ENCODE peak calls at places on chromosomes 16 and 17, in six cellular contexts. Q, U, G, A, E and B are unnamed samples.

GRCh38 chr17:56497132-56497531 is 96.4 kb upstream of the NOG start:
- DNase-seq in Q (no peak), U (no peak), G (no peak), A (no peak), E (no peak), B (no peak)

GRCh38 chr16:23557779-23558330 is 328 bp downstream of the UBFD1 start:
- DNase-seq in Q (peak; percentile 52), U (no peak), G (no peak), A (no peak), E (no peak), B (no peak)

GRCh38 chr16:4675864-4676786 is 17.2 kb upstream of the NUDT16L1 start:
- DNase-seq in Q (no peak), U (peak; percentile 60), G (no peak), A (no peak), E (no peak), B (no peak)

GRCh38 chr17:81210868-81211267 is 11.9 kb downstream of the CEP131 start:
- DNase-seq in Q (peak; percentile 29), U (peak; percentile 23), G (no peak), A (no peak), E (no peak), B (no peak)

GRCh38 chr16:12002447-12003006 is 26.0 kb downstream of the SNX29 start:
- DNase-seq in Q (peak; percentile 80), U (no peak), G (no peak), A (no peak), E (no peak), B (no peak)

GRCh38 chr16:62955033-62955349 is 918.8 kb upstream of the CDH8 start:
- DNase-seq in Q (no peak), U (no peak), G (no peak), A (no peak), E (no peak), B (no peak)

GRCh38 chr17:58531661-58532554 is 17.5 kb upstream of the MTMR4 start:
- DNase-seq in Q (peak; percentile 48), U (peak; percentile 60), G (peak; percentile 27), A (no peak), E (no peak), B (peak; percentile 55)

GRCh38 chr16:1152651-1153259 is at the start of gene CACNA1H:
- DNase-seq in Q (peak; percentile 11), U (peak; percentile 37), G (no peak), A (peak; percentile 58), E (no peak), B (no peak)

GRCh38 chr17:82215095-82215971 is 2.7 kb upstream of the CCDC57 start:
- DNase-seq in Q (no peak), U (no peak), G (no peak), A (peak; percentile 68), E (no peak), B (no peak)

GRCh38 chr17:56629450-56630187 is 36.1 kb downstream of the NOG start:
- DNase-seq in Q (peak; percentile 5), U (peak; percentile 87), G (no peak), A (peak; percentile 77), E (peak; percentile 31), B (peak; percentile 43)

GRCh38 chr17:32747856-32748255 is 129.1 kb downstream of the MYO1D start:
- DNase-seq in Q (no peak), U (no peak), G (no peak), A (no peak), E (no peak), B (no peak)

GRCh38 chr17:34582901-34583245 is 3.5 kb downstream of the TMEM132E start:
- DNase-seq in Q (no peak), U (no peak), G (no peak), A (no peak), E (no peak), B (no peak)
- H3K4me2 ChIP-seq in Q (no peak overlapping the region), U (no peak overlapping the region), G (no peak overlapping the region), A (no peak overlapping the region), E (no peak overlapping the region), B (no peak overlapping the region)

GRCh38 chr17:16941072-16941641 is 30.8 kb downstream of the TNFRSF13B start:
- DNase-seq in Q (no peak), U (no peak), G (no peak), A (no peak), E (no peak), B (no peak)

GRCh38 chr17:16941643-16942042 is 30.3 kb downstream of the TNFRSF13B start:
- DNase-seq in Q (peak; percentile 46), U (no peak), G (no peak), A (no peak), E (no peak), B (no peak)

GRCh38 chr17:16943541-16944333 is 28.2 kb downstream of the TNFRSF13B start:
- DNase-seq in Q (no peak), U (no peak), G (peak; percentile 58), A (no peak), E (no peak), B (no peak)

GRCh38 chr17:16943032-16943352 is 28.9 kb downstream of the TNFRSF13B start:
- DNase-seq in Q (no peak), U (no peak), G (no peak), A (no peak), E (no peak), B (no peak)

DNA sequence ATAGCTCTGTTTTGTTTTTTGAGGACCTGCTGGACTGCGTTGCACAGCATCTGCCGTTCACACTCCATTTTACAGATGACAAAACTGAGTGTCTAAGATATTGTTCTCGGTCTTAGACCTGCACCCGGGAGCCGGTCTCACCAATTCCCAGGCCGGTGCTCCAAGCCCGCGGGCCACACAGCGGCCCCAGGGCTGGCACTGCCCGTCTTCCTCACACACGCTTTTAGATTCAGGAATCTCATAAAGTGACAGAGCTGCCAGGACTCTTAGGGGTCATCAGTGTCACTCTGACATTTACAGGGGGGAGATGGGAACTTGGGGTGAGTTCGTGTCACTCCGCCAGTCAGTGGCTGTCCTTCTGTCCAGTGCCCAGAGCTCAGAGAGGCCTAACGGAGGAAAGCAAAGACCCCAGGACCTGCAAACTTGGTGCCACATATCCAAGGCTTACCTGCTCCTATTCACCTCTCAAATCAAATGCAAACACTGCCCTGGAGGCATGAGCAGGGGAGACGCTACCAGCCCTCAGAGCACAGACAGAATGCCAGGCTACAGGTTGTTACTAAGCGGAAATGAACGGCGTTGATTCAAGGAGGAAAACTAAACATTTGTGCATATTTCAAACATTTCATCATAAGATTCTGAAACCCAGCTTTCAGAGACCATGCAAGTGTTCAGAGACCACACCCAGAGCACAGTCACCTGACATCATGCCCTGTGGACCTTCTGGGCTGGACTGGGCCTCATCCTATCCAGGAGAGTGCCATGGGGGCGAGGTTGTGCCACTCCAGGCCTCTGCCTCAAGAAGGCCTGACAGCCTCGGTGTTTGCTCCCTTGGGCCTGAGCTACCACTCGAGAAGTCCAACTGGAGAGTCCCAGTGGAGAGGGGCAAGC is 29.5 kb downstream of the TNFRSF13B start:
- DNase-seq in Q (peak; percentile 27), U (no peak), G (no peak), A (no peak), E (no peak), B (no peak)
- H3K4me2 ChIP-seq in Q (no peak overlapping the region), U (no peak overlapping the region), G (no peak overlapping the region), A (no peak overlapping the region), E (no peak overlapping the region), B (no peak overlapping the region)

GRCh38 chr16:67185866-67186134 is 2.0 kb upstream of the MATCAP1 start:
- DNase-seq in Q (no peak), U (no peak), G (no peak), A (no peak), E (no peak), B (no peak)
- H3K4me2 ChIP-seq in Q (peak overlapping the region; percentile 39), U (no peak overlapping the region), G (no peak overlapping the region), A (peak overlapping the region; percentile 89), E (peak overlapping the region; percentile 53), B (peak overlapping the region; percentile 84)

GRCh38 chr17:379531-380200 is 27.1 kb upstream of the RPH3AL start:
- DNase-seq in Q (no peak), U (no peak), G (no peak), A (no peak), E (no peak), B (no peak)

GRCh38 chr17:382644-383533 is 30.3 kb upstream of the RPH3AL start:
- DNase-seq in Q (peak; percentile 56), U (peak; percentile 85), G (no peak), A (peak; percentile 40), E (no peak), B (no peak)

GRCh38 chr17:383771-384621 is 31.4 kb upstream of the RPH3AL start:
- DNase-seq in Q (no peak), U (no peak), G (no peak), A (no peak), E (no peak), B (no peak)

GRCh38 chr17:384622-385194 is 32.1 kb upstream of the RPH3AL start:
- DNase-seq in Q (no peak), U (no peak), G (no peak), A (no peak), E (no peak), B (no peak)

DNA sequence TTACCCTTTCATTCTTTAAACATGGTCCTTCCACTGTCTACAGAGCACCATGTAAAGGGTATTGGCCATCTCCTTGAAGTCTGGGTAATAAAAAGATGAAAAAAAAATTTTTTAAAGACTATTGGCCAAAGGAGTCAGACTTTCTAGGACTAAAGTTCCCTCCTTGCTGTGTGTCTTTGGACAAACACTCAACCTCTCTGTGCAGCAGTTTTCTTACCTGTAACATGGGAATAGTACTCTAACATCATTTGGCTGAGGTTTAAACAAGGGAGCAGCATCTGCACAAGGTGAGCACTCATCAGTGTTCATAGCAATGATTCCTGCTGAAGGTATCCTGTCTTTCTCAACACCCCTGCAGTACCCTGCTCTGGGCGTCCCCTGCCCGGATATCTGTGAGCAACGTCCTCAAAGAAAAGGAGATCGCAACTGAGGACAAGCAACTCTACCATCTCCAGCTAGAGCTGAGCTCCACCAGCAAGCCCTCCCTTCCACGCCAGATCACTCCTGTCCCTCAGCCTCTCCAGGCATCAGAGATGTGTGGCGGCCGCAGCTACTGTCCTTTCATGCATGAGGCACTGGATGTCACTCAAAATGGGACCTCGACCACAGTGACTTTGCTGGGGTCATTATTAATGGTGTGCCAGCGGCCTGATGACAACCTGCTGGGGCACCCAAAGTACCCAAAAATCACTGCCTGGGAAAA is 29.5 kb upstream of the RPH3AL start:
- DNase-seq in Q (no peak), U (no peak), G (no peak), A (no peak), E (no peak), B (no peak)
- H3K4me2 ChIP-seq in Q (no peak overlapping the region), U (no peak overlapping the region), G (no peak overlapping the region), A (peak overlapping the region; percentile 38), E (no peak overlapping the region), B (no peak overlapping the region)